ENCODE peak calls at places on chromosomes 11 and 22, in ten cellular contexts. One of them, this sample, is unnamed.

GRCh38 chr22:29316429-29316828 is 932 bp upstream of the RASL10A start:
- DNase-seq in SK-N-SH: no peak
- DNase-seq in A549: no peak
- DNase-seq in cardiac muscle cell: no peak
- DNase-seq in endothelial cell of umbilical vein: no peak
- DNase-seq in IMR-90: no peak
- DNase-seq in AG10803: no peak
- DNase-seq in tibial nerve: no peak
- DNase-seq in foreskin fibroblast: no peak
- DNase-seq in hepatocyte: no peak
- DNase-seq in this sample: no peak

GRCh38 chr11:8792636-8793035 is 110.0 kb downstream of the RPL27A start:
- DNase-seq in AG10803: peak; percentile 17
- DNase-seq in tibial nerve: no peak
- DNase-seq in endothelial cell of umbilical vein: no peak
- DNase-seq in IMR-90: no peak
- DNase-seq in SK-N-SH: no peak
- DNase-seq in A549: no peak
- DNase-seq in hepatocyte: no peak
- DNase-seq in foreskin fibroblast: no peak
- DNase-seq in cardiac muscle cell: no peak
- DNase-seq in this sample: no peak

GRCh38 chr22:20786536-20786979 is 12.6 kb downstream of the SERPIND1 start:
- DNase-seq in SK-N-SH: no peak
- DNase-seq in endothelial cell of umbilical vein: no peak
- DNase-seq in IMR-90: no peak
- DNase-seq in hepatocyte: no peak
- DNase-seq in foreskin fibroblast: no peak
- DNase-seq in tibial nerve: no peak
- DNase-seq in cardiac muscle cell: peak; percentile 90
- DNase-seq in AG10803: no peak
- DNase-seq in A549: no peak
- DNase-seq in this sample: no peak

GRCh38 chr11:106998126-106998525 is 20.1 kb downstream of the GUCY1A2 start:
- DNase-seq in A549: no peak
- DNase-seq in SK-N-SH: no peak
- DNase-seq in AG10803: peak; percentile 91
- DNase-seq in cardiac muscle cell: no peak
- DNase-seq in foreskin fibroblast: peak; percentile 54
- DNase-seq in IMR-90: peak; percentile 11
- DNase-seq in tibial nerve: no peak
- DNase-seq in endothelial cell of umbilical vein: no peak
- DNase-seq in hepatocyte: no peak
- DNase-seq in this sample: peak; percentile 26

GRCh38 chr11:70731670-70732492 is 333.6 kb downstream of the CTTN start:
- DNase-seq in AG10803: no peak
- DNase-seq in cardiac muscle cell: no peak
- DNase-seq in tibial nerve: no peak
- DNase-seq in foreskin fibroblast: no peak
- DNase-seq in A549: no peak
- DNase-seq in endothelial cell of umbilical vein: no peak
- DNase-seq in SK-N-SH: no peak
- DNase-seq in IMR-90: no peak
- DNase-seq in hepatocyte: no peak
- DNase-seq in this sample: no peak

GRCh38 chr11:57649826-57650738 is at the start of gene YPEL4:
- DNase-seq in SK-N-SH: peak; percentile 88
- DNase-seq in tibial nerve: no peak
- DNase-seq in hepatocyte: peak; percentile 83
- DNase-seq in foreskin fibroblast: peak; percentile 73
- DNase-seq in endothelial cell of umbilical vein: peak; percentile 67
- DNase-seq in IMR-90: peak; percentile 83
- DNase-seq in A549: peak; percentile 79
- DNase-seq in cardiac muscle cell: peak; percentile 63
- DNase-seq in AG10803: peak; percentile 74
- DNase-seq in this sample: peak; percentile 45

GRCh38 chr11:108286369-108286768 is 63.5 kb downstream of the ATM start:
- DNase-seq in AG10803: no peak
- DNase-seq in foreskin fibroblast: no peak
- DNase-seq in tibial nerve: no peak
- DNase-seq in endothelial cell of umbilical vein: no peak
- DNase-seq in A549: no peak
- DNase-seq in hepatocyte: no peak
- DNase-seq in cardiac muscle cell: no peak
- DNase-seq in IMR-90: no peak
- DNase-seq in SK-N-SH: no peak
- DNase-seq in this sample: no peak

GRCh38 chr22:30211124-30211820 is 35.3 kb downstream of the LIF start:
- DNase-seq in SK-N-SH: peak; percentile 24
- DNase-seq in AG10803: no peak
- DNase-seq in hepatocyte: no peak
- DNase-seq in cardiac muscle cell: no peak
- DNase-seq in endothelial cell of umbilical vein: no peak
- DNase-seq in tibial nerve: no peak
- DNase-seq in foreskin fibroblast: no peak
- DNase-seq in IMR-90: no peak
- DNase-seq in A549: no peak
- DNase-seq in this sample: no peak

DNA sequence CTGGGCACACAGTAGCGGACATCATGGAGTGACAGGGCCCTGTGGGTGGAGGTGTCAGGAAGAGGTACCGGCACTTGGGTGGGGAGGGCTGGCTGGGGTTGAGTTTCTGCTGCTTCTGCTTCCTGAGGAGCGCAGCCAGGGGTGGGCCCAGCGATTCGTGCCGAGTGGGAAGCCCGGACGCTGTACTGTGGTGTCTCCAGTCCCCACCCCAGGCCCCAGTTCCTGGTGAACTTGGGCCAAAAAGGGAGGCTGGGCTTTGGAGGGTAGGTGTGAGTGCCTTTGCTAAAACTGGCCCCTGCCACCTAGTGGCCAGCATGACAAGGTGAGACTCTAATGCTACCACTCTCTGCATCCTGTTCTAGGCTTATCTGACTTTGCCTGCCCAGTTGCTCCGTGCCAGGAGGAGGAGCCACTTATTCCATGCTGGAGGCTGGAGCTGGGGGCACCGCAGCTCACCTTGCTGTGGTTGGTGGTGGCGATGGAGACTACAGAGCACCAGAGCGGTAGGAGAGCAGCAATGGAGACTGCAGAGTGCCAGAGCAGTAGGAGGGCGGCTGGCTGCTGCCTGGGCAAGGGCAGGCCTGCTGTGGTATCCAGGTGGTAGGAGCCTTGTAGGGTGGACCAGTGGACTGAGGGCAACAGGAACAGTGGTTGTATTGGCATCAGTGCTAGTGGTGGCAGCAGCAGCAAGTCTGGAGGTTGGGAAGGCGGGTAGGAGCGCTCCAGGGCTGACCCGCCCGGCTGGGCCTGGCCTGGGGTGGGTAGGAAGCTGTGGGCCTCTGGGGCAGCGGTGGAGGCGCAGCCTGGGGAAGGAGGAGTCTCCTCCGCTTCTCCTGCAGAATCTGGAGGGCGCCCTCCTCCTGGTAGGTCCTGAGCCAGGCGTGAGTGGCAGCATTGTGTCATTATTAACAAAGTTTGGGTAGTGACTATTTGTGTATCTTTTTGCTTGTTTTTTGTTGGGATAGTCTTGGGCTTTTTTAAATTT is 2.2 kb upstream of the RFPL2 start:
- DNase-seq in SK-N-SH: peak; percentile 32
- DNase-seq in cardiac muscle cell: peak; percentile 25
- DNase-seq in hepatocyte: peak; percentile 39
- DNase-seq in IMR-90: no peak
- DNase-seq in A549: peak; percentile 6
- DNase-seq in foreskin fibroblast: no peak
- DNase-seq in tibial nerve: no peak
- DNase-seq in AG10803: peak; percentile 12
- DNase-seq in endothelial cell of umbilical vein: no peak
- DNase-seq in this sample: no peak
- TF ChIP-seq CTCF in SK-N-SH: peak; percentile 52
- TF ChIP-seq CTCF in cardiac muscle cell: peak; percentile 54
- TF ChIP-seq CTCF in hepatocyte: peak; percentile 37
- TF ChIP-seq CTCF in IMR-90: peak; percentile 29
- TF ChIP-seq CTCF in A549: peak; percentile 53
- TF ChIP-seq CTCF in foreskin fibroblast: peak; percentile 52
- TF ChIP-seq CTCF in tibial nerve: no peak
- TF ChIP-seq CTCF in AG10803: peak; percentile 54
- TF ChIP-seq CTCF in endothelial cell of umbilical vein: peak; percentile 32
- TF ChIP-seq CTCF in this sample: peak; percentile 77

GRCh38 chr22:47678048-47678447 is 915.6 kb downstream of the TBC1D22A start:
- DNase-seq in SK-N-SH: no peak
- DNase-seq in IMR-90: no peak
- DNase-seq in hepatocyte: no peak
- DNase-seq in foreskin fibroblast: no peak
- DNase-seq in AG10803: no peak
- DNase-seq in A549: no peak
- DNase-seq in cardiac muscle cell: no peak
- DNase-seq in endothelial cell of umbilical vein: no peak
- DNase-seq in tibial nerve: no peak
- DNase-seq in this sample: no peak

GRCh38 chr22:47676685-47677084 is 914.2 kb downstream of the TBC1D22A start:
- DNase-seq in SK-N-SH: no peak
- DNase-seq in A549: no peak
- DNase-seq in cardiac muscle cell: no peak
- DNase-seq in hepatocyte: no peak
- DNase-seq in endothelial cell of umbilical vein: no peak
- DNase-seq in tibial nerve: no peak
- DNase-seq in IMR-90: no peak
- DNase-seq in foreskin fibroblast: no peak
- DNase-seq in AG10803: no peak
- DNase-seq in this sample: no peak

GRCh38 chr22:47678667-47679287 is 916.3 kb downstream of the TBC1D22A start:
- DNase-seq in hepatocyte: no peak
- DNase-seq in foreskin fibroblast: no peak
- DNase-seq in cardiac muscle cell: no peak
- DNase-seq in endothelial cell of umbilical vein: no peak
- DNase-seq in AG10803: no peak
- DNase-seq in SK-N-SH: no peak
- DNase-seq in IMR-90: no peak
- DNase-seq in tibial nerve: no peak
- DNase-seq in A549: no peak
- DNase-seq in this sample: no peak

GRCh38 chr22:47686594-47687363 is 924.3 kb downstream of the TBC1D22A start:
- DNase-seq in foreskin fibroblast: no peak
- DNase-seq in tibial nerve: no peak
- DNase-seq in SK-N-SH: no peak
- DNase-seq in cardiac muscle cell: no peak
- DNase-seq in A549: no peak
- DNase-seq in hepatocyte: no peak
- DNase-seq in endothelial cell of umbilical vein: no peak
- DNase-seq in IMR-90: no peak
- DNase-seq in AG10803: no peak
- DNase-seq in this sample: no peak

DNA sequence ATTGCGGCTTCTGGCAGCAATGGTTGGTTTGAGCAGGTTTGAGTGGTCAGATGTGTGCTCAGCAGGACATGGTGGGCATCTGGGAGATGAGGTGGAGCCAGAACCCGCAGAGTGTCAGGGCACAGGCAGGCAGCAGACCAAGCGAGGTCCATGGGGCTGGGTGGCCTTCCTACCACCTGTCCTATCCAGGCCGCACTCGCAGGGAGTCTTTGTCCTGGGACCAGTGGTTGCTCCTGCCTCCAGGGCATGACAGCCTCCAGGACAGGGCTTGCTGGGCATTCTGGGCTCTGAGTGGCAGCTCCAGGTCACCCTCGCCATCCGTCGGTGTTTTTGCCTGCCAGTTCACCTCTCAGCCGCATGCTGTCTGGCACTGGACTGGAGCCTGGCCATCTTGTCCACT is 919.3 kb downstream of the TBC1D22A start:
- DNase-seq in endothelial cell of umbilical vein: no peak
- DNase-seq in cardiac muscle cell: no peak
- DNase-seq in A549: no peak
- DNase-seq in foreskin fibroblast: no peak
- DNase-seq in hepatocyte: no peak
- DNase-seq in SK-N-SH: no peak
- DNase-seq in AG10803: no peak
- DNase-seq in tibial nerve: no peak
- DNase-seq in IMR-90: no peak
- DNase-seq in this sample: no peak
- TF ChIP-seq CTCF in endothelial cell of umbilical vein: no peak
- TF ChIP-seq CTCF in cardiac muscle cell: no peak
- TF ChIP-seq CTCF in A549: no peak
- TF ChIP-seq CTCF in foreskin fibroblast: no peak
- TF ChIP-seq CTCF in hepatocyte: no peak
- TF ChIP-seq CTCF in SK-N-SH: no peak
- TF ChIP-seq CTCF in AG10803: no peak
- TF ChIP-seq CTCF in tibial nerve: no peak
- TF ChIP-seq CTCF in IMR-90: no peak
- TF ChIP-seq CTCF in this sample: no peak

GRCh38 chr22:26439559-26439958 is 10.5 kb downstream of the ASPHD2 start:
- DNase-seq in tibial nerve: no peak
- DNase-seq in IMR-90: no peak
- DNase-seq in endothelial cell of umbilical vein: no peak
- DNase-seq in cardiac muscle cell: no peak
- DNase-seq in hepatocyte: no peak
- DNase-seq in foreskin fibroblast: no peak
- DNase-seq in AG10803: no peak
- DNase-seq in SK-N-SH: no peak
- DNase-seq in A549: no peak
- DNase-seq in this sample: no peak

GRCh38 chr22:26433805-26434204 is 4.7 kb downstream of the ASPHD2 start:
- DNase-seq in hepatocyte: no peak
- DNase-seq in SK-N-SH: no peak
- DNase-seq in endothelial cell of umbilical vein: no peak
- DNase-seq in AG10803: no peak
- DNase-seq in IMR-90: no peak
- DNase-seq in cardiac muscle cell: no peak
- DNase-seq in foreskin fibroblast: no peak
- DNase-seq in tibial nerve: no peak
- DNase-seq in A549: no peak
- DNase-seq in this sample: no peak

GRCh38 chr22:26435327-26436093 is 6.5 kb downstream of the ASPHD2 start:
- DNase-seq in tibial nerve: no peak
- DNase-seq in AG10803: no peak
- DNase-seq in foreskin fibroblast: no peak
- DNase-seq in IMR-90: no peak
- DNase-seq in SK-N-SH: no peak
- DNase-seq in hepatocyte: no peak
- DNase-seq in cardiac muscle cell: no peak
- DNase-seq in A549: no peak
- DNase-seq in endothelial cell of umbilical vein: no peak
- DNase-seq in this sample: no peak

GRCh38 chr22:26436903-26437515 is 7.9 kb downstream of the ASPHD2 start:
- DNase-seq in endothelial cell of umbilical vein: no peak
- DNase-seq in A549: no peak
- DNase-seq in foreskin fibroblast: no peak
- DNase-seq in SK-N-SH: no peak
- DNase-seq in tibial nerve: no peak
- DNase-seq in cardiac muscle cell: no peak
- DNase-seq in hepatocyte: peak; percentile 62
- DNase-seq in AG10803: no peak
- DNase-seq in IMR-90: no peak
- DNase-seq in this sample: no peak

DNA sequence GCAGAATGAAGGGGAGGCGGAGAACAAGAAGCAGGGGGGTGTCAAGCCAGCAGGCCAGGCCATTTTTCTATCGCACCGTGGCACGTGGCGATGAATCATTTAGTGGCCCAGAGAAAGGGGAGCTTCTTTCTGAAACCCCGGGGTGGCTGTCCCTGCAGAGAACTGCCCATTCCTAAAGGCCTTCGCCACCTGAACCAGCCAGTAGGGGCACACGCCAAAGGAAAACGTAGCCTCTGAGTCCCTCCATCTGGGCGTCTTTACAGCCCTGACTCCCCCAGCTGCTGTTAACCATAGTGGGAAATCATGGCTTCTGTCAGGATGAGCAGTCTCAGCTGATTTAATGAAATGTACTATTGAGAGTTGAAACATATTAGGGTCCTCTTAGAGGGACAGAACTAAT is 8.9 kb downstream of the ASPHD2 start:
- DNase-seq in hepatocyte: no peak
- DNase-seq in AG10803: no peak
- DNase-seq in tibial nerve: no peak
- DNase-seq in A549: no peak
- DNase-seq in IMR-90: no peak
- DNase-seq in cardiac muscle cell: no peak
- DNase-seq in SK-N-SH: no peak
- DNase-seq in endothelial cell of umbilical vein: no peak
- DNase-seq in foreskin fibroblast: no peak
- DNase-seq in this sample: no peak
- TF ChIP-seq CTCF in hepatocyte: no peak
- TF ChIP-seq CTCF in AG10803: no peak
- TF ChIP-seq CTCF in tibial nerve: no peak
- TF ChIP-seq CTCF in A549: no peak
- TF ChIP-seq CTCF in IMR-90: no peak
- TF ChIP-seq CTCF in cardiac muscle cell: no peak
- TF ChIP-seq CTCF in SK-N-SH: no peak
- TF ChIP-seq CTCF in endothelial cell of umbilical vein: no peak
- TF ChIP-seq CTCF in foreskin fibroblast: no peak
- TF ChIP-seq CTCF in this sample: no peak

GRCh38 chr11:60906132-60906972 is at the start of gene PRPF19:
- DNase-seq in hepatocyte: peak; percentile 97
- DNase-seq in tibial nerve: peak; percentile 95
- DNase-seq in SK-N-SH: peak; percentile 97
- DNase-seq in endothelial cell of umbilical vein: peak; percentile 99
- DNase-seq in foreskin fibroblast: peak; percentile 91
- DNase-seq in cardiac muscle cell: peak; percentile 98
- DNase-seq in A549: peak; percentile 96
- DNase-seq in IMR-90: peak; percentile 92
- DNase-seq in AG10803: peak; percentile 91
- DNase-seq in this sample: peak; percentile 97
- TF ChIP-seq CTCF in hepatocyte: no peak
- TF ChIP-seq CTCF in tibial nerve: no peak
- TF ChIP-seq CTCF in SK-N-SH: no peak
- TF ChIP-seq CTCF in endothelial cell of umbilical vein: no peak
- TF ChIP-seq CTCF in foreskin fibroblast: no peak
- TF ChIP-seq CTCF in cardiac muscle cell: no peak
- TF ChIP-seq CTCF in A549: no peak
- TF ChIP-seq CTCF in IMR-90: no peak
- TF ChIP-seq CTCF in AG10803: no peak
- TF ChIP-seq CTCF in this sample: no peak